ENCODE peak calls at places on chromosomes 7 and 10, in ten cellular contexts. One of them, this sample, is unnamed.
A peak's percentile ranks its signal among the peaks of the same experiment; 100 is the strongest.

GRCh38 chr10:48364659-48365405 is 58.4 kb downstream of the MAPK8 start:
- DNase-seq in lung: no peak
- DNase-seq in HT1080: peak; percentile 52
- DNase-seq in WTC11: no peak
- DNase-seq in left ventricle myocardium inferior: no peak
- DNase-seq in stimulated activated CD4-positive, alpha-beta T cell treated with anti-CD3 and anti-CD28 coated beads, Interleukin-2, amount 100 ng/mL, for 48 hours: no peak
- DNase-seq in IMR-90: peak; percentile 74
- DNase-seq in substantia nigra: no peak
- DNase-seq in psoas muscle: no peak
- DNase-seq in fibroblast of lung: peak; percentile 81
- DNase-seq in this sample: no peak

GRCh38 chr7:70307544-70308106 is 709.4 kb downstream of the AUTS2 start:
- DNase-seq in substantia nigra: no peak
- DNase-seq in psoas muscle: no peak
- DNase-seq in HT1080: no peak
- DNase-seq in stimulated activated CD4-positive, alpha-beta T cell treated with anti-CD3 and anti-CD28 coated beads, Interleukin-2, amount 100 ng/mL, for 48 hours: no peak
- DNase-seq in WTC11: no peak
- DNase-seq in fibroblast of lung: peak; percentile 55
- DNase-seq in lung: no peak
- DNase-seq in left ventricle myocardium inferior: no peak
- DNase-seq in IMR-90: no peak
- DNase-seq in this sample: no peak

GRCh38 chr10:63217120-63217605 is 84.0 kb downstream of the NRBF2 start:
- DNase-seq in substantia nigra: no peak
- DNase-seq in left ventricle myocardium inferior: no peak
- DNase-seq in IMR-90: peak; percentile 77
- DNase-seq in stimulated activated CD4-positive, alpha-beta T cell treated with anti-CD3 and anti-CD28 coated beads, Interleukin-2, amount 100 ng/mL, for 48 hours: no peak
- DNase-seq in fibroblast of lung: peak; percentile 80
- DNase-seq in lung: no peak
- DNase-seq in HT1080: peak; percentile 52
- DNase-seq in WTC11: no peak
- DNase-seq in psoas muscle: no peak
- DNase-seq in this sample: no peak

GRCh38 chr7:2629740-2630681 is 1.8 kb upstream of the TTYH3 start:
- DNase-seq in lung: no peak
- DNase-seq in psoas muscle: peak; percentile 64
- DNase-seq in WTC11: no peak
- DNase-seq in fibroblast of lung: no peak
- DNase-seq in HT1080: peak; percentile 50
- DNase-seq in substantia nigra: peak; percentile 25
- DNase-seq in left ventricle myocardium inferior: no peak
- DNase-seq in stimulated activated CD4-positive, alpha-beta T cell treated with anti-CD3 and anti-CD28 coated beads, Interleukin-2, amount 100 ng/mL, for 48 hours: no peak
- DNase-seq in IMR-90: peak; percentile 39
- DNase-seq in this sample: no peak

GRCh38 chr10:125062244-125063208 is 97.8 kb downstream of the CTBP2 start:
- DNase-seq in lung: no peak
- DNase-seq in psoas muscle: peak; percentile 52
- DNase-seq in left ventricle myocardium inferior: peak; percentile 55
- DNase-seq in stimulated activated CD4-positive, alpha-beta T cell treated with anti-CD3 and anti-CD28 coated beads, Interleukin-2, amount 100 ng/mL, for 48 hours: no peak
- DNase-seq in HT1080: no peak
- DNase-seq in IMR-90: no peak
- DNase-seq in substantia nigra: peak; percentile 55
- DNase-seq in WTC11: no peak
- DNase-seq in fibroblast of lung: peak; percentile 43
- DNase-seq in this sample: no peak

GRCh38 chr10:10515479-10516204 is 502.0 kb upstream of the CELF2 start:
- DNase-seq in WTC11: no peak
- DNase-seq in HT1080: no peak
- DNase-seq in lung: no peak
- DNase-seq in stimulated activated CD4-positive, alpha-beta T cell treated with anti-CD3 and anti-CD28 coated beads, Interleukin-2, amount 100 ng/mL, for 48 hours: no peak
- DNase-seq in substantia nigra: no peak
- DNase-seq in fibroblast of lung: no peak
- DNase-seq in psoas muscle: no peak
- DNase-seq in IMR-90: no peak
- DNase-seq in left ventricle myocardium inferior: no peak
- DNase-seq in this sample: no peak

GRCh38 chr10:97851341-97852001 is 1.8 kb downstream of the GOLGA7B start:
- DNase-seq in substantia nigra: peak; percentile 49
- DNase-seq in fibroblast of lung: no peak
- DNase-seq in left ventricle myocardium inferior: no peak
- DNase-seq in stimulated activated CD4-positive, alpha-beta T cell treated with anti-CD3 and anti-CD28 coated beads, Interleukin-2, amount 100 ng/mL, for 48 hours: no peak
- DNase-seq in psoas muscle: no peak
- DNase-seq in lung: no peak
- DNase-seq in IMR-90: no peak
- DNase-seq in HT1080: no peak
- DNase-seq in WTC11: no peak
- DNase-seq in this sample: no peak

GRCh38 chr7:38731195-38731594 is 100.0 kb upstream of the AMPH start:
- DNase-seq in stimulated activated CD4-positive, alpha-beta T cell treated with anti-CD3 and anti-CD28 coated beads, Interleukin-2, amount 100 ng/mL, for 48 hours: no peak
- DNase-seq in lung: no peak
- DNase-seq in fibroblast of lung: no peak
- DNase-seq in left ventricle myocardium inferior: no peak
- DNase-seq in substantia nigra: no peak
- DNase-seq in WTC11: no peak
- DNase-seq in psoas muscle: no peak
- DNase-seq in HT1080: peak; percentile 17
- DNase-seq in IMR-90: peak; percentile 49
- DNase-seq in this sample: no peak

GRCh38 chr10:101558206-101558605 is 29.9 kb downstream of the POLL start:
- DNase-seq in IMR-90: no peak
- DNase-seq in left ventricle myocardium inferior: no peak
- DNase-seq in WTC11: no peak
- DNase-seq in psoas muscle: no peak
- DNase-seq in fibroblast of lung: no peak
- DNase-seq in HT1080: peak; percentile 52
- DNase-seq in stimulated activated CD4-positive, alpha-beta T cell treated with anti-CD3 and anti-CD28 coated beads, Interleukin-2, amount 100 ng/mL, for 48 hours: no peak
- DNase-seq in substantia nigra: no peak
- DNase-seq in lung: no peak
- DNase-seq in this sample: no peak

GRCh38 chr7:3455826-3456444 is 154.9 kb downstream of the SDK1 start:
- DNase-seq in stimulated activated CD4-positive, alpha-beta T cell treated with anti-CD3 and anti-CD28 coated beads, Interleukin-2, amount 100 ng/mL, for 48 hours: no peak
- DNase-seq in fibroblast of lung: peak; percentile 27
- DNase-seq in substantia nigra: no peak
- DNase-seq in WTC11: no peak
- DNase-seq in left ventricle myocardium inferior: no peak
- DNase-seq in HT1080: peak; percentile 18
- DNase-seq in psoas muscle: no peak
- DNase-seq in lung: no peak
- DNase-seq in IMR-90: peak; percentile 54
- DNase-seq in this sample: no peak

GRCh38 chr10:109902992-109903947 is 20.0 kb downstream of the XPNPEP1 start:
- DNase-seq in psoas muscle: no peak
- DNase-seq in substantia nigra: no peak
- DNase-seq in IMR-90: peak; percentile 59
- DNase-seq in HT1080: peak; percentile 66
- DNase-seq in fibroblast of lung: peak; percentile 40
- DNase-seq in WTC11: no peak
- DNase-seq in left ventricle myocardium inferior: no peak
- DNase-seq in stimulated activated CD4-positive, alpha-beta T cell treated with anti-CD3 and anti-CD28 coated beads, Interleukin-2, amount 100 ng/mL, for 48 hours: no peak
- DNase-seq in lung: no peak
- DNase-seq in this sample: no peak

GRCh38 chr10:96306516-96306915 is 2.3 kb downstream of the DNTT start:
- DNase-seq in lung: no peak
- DNase-seq in psoas muscle: peak; percentile 29
- DNase-seq in IMR-90: no peak
- DNase-seq in substantia nigra: peak; percentile 11
- DNase-seq in left ventricle myocardium inferior: peak; percentile 61
- DNase-seq in fibroblast of lung: no peak
- DNase-seq in stimulated activated CD4-positive, alpha-beta T cell treated with anti-CD3 and anti-CD28 coated beads, Interleukin-2, amount 100 ng/mL, for 48 hours: no peak
- DNase-seq in HT1080: no peak
- DNase-seq in WTC11: no peak
- DNase-seq in this sample: no peak

GRCh38 chr7:155973451-155973997 is 161.3 kb upstream of the SHH start:
- DNase-seq in HT1080: no peak
- DNase-seq in WTC11: no peak
- DNase-seq in fibroblast of lung: no peak
- DNase-seq in left ventricle myocardium inferior: no peak
- DNase-seq in lung: no peak
- DNase-seq in stimulated activated CD4-positive, alpha-beta T cell treated with anti-CD3 and anti-CD28 coated beads, Interleukin-2, amount 100 ng/mL, for 48 hours: no peak
- DNase-seq in IMR-90: no peak
- DNase-seq in psoas muscle: no peak
- DNase-seq in substantia nigra: no peak
- DNase-seq in this sample: no peak

GRCh38 chr7:34748244-34749039 is 90.4 kb downstream of the NPSR1 start:
- DNase-seq in HT1080: peak; percentile 92
- DNase-seq in lung: peak; percentile 90
- DNase-seq in IMR-90: peak; percentile 12
- DNase-seq in fibroblast of lung: peak; percentile 38
- DNase-seq in left ventricle myocardium inferior: peak; percentile 81
- DNase-seq in psoas muscle: peak; percentile 67
- DNase-seq in WTC11: no peak
- DNase-seq in stimulated activated CD4-positive, alpha-beta T cell treated with anti-CD3 and anti-CD28 coated beads, Interleukin-2, amount 100 ng/mL, for 48 hours: no peak
- DNase-seq in substantia nigra: no peak
- DNase-seq in this sample: peak; percentile 95

GRCh38 chr7:98808751-98809460 is 60.9 kb downstream of the TMEM130 start:
- DNase-seq in stimulated activated CD4-positive, alpha-beta T cell treated with anti-CD3 and anti-CD28 coated beads, Interleukin-2, amount 100 ng/mL, for 48 hours: no peak
- DNase-seq in left ventricle myocardium inferior: no peak
- DNase-seq in WTC11: no peak
- DNase-seq in IMR-90: no peak
- DNase-seq in substantia nigra: no peak
- DNase-seq in HT1080: no peak
- DNase-seq in psoas muscle: no peak
- DNase-seq in fibroblast of lung: no peak
- DNase-seq in lung: no peak
- DNase-seq in this sample: no peak

GRCh38 chr7:91434821-91435220 is 170.6 kb downstream of the FZD1 start:
- DNase-seq in fibroblast of lung: no peak
- DNase-seq in lung: no peak
- DNase-seq in HT1080: no peak
- DNase-seq in left ventricle myocardium inferior: no peak
- DNase-seq in stimulated activated CD4-positive, alpha-beta T cell treated with anti-CD3 and anti-CD28 coated beads, Interleukin-2, amount 100 ng/mL, for 48 hours: no peak
- DNase-seq in IMR-90: no peak
- DNase-seq in psoas muscle: no peak
- DNase-seq in WTC11: no peak
- DNase-seq in substantia nigra: no peak
- DNase-seq in this sample: no peak

GRCh38 chr7:33774762-33775523 is 130.4 kb upstream of the BMPER start:
- DNase-seq in lung: peak; percentile 44
- DNase-seq in fibroblast of lung: peak; percentile 95
- DNase-seq in left ventricle myocardium inferior: peak; percentile 46
- DNase-seq in stimulated activated CD4-positive, alpha-beta T cell treated with anti-CD3 and anti-CD28 coated beads, Interleukin-2, amount 100 ng/mL, for 48 hours: no peak
- DNase-seq in IMR-90: peak; percentile 81
- DNase-seq in WTC11: no peak
- DNase-seq in HT1080: no peak
- DNase-seq in psoas muscle: peak; percentile 32
- DNase-seq in substantia nigra: no peak
- DNase-seq in this sample: no peak

GRCh38 chr7:48225101-48225500 is 53.8 kb downstream of the ABCA13 start:
- DNase-seq in left ventricle myocardium inferior: no peak
- DNase-seq in lung: no peak
- DNase-seq in psoas muscle: no peak
- DNase-seq in WTC11: no peak
- DNase-seq in substantia nigra: no peak
- DNase-seq in stimulated activated CD4-positive, alpha-beta T cell treated with anti-CD3 and anti-CD28 coated beads, Interleukin-2, amount 100 ng/mL, for 48 hours: no peak
- DNase-seq in HT1080: no peak
- DNase-seq in fibroblast of lung: no peak
- DNase-seq in IMR-90: no peak
- DNase-seq in this sample: no peak

GRCh38 chr7:100435401-100436304 is 644 bp downstream of the PPP1R35 start:
- DNase-seq in WTC11: peak; percentile 47
- DNase-seq in substantia nigra: no peak
- DNase-seq in psoas muscle: peak; percentile 30
- DNase-seq in HT1080: no peak
- DNase-seq in lung: peak; percentile 51
- DNase-seq in fibroblast of lung: no peak
- DNase-seq in left ventricle myocardium inferior: peak; percentile 29
- DNase-seq in IMR-90: no peak
- DNase-seq in stimulated activated CD4-positive, alpha-beta T cell treated with anti-CD3 and anti-CD28 coated beads, Interleukin-2, amount 100 ng/mL, for 48 hours: peak; percentile 35
- DNase-seq in this sample: peak; percentile 44

GRCh38 chr10:1672001-1672781 is 65.1 kb downstream of the ADARB2 start:
- DNase-seq in psoas muscle: no peak
- DNase-seq in fibroblast of lung: no peak
- DNase-seq in substantia nigra: no peak
- DNase-seq in lung: no peak
- DNase-seq in HT1080: no peak
- DNase-seq in WTC11: no peak
- DNase-seq in left ventricle myocardium inferior: no peak
- DNase-seq in IMR-90: no peak
- DNase-seq in stimulated activated CD4-positive, alpha-beta T cell treated with anti-CD3 and anti-CD28 coated beads, Interleukin-2, amount 100 ng/mL, for 48 hours: no peak
- DNase-seq in this sample: no peak

GRCh38 chr10:43057231-43057711 is 19.6 kb upstream of the RET start:
- DNase-seq in IMR-90: no peak
- DNase-seq in fibroblast of lung: no peak
- DNase-seq in lung: no peak
- DNase-seq in WTC11: peak; percentile 6
- DNase-seq in stimulated activated CD4-positive, alpha-beta T cell treated with anti-CD3 and anti-CD28 coated beads, Interleukin-2, amount 100 ng/mL, for 48 hours: no peak
- DNase-seq in substantia nigra: no peak
- DNase-seq in psoas muscle: peak; percentile 6
- DNase-seq in HT1080: no peak
- DNase-seq in left ventricle myocardium inferior: peak; percentile 4
- DNase-seq in this sample: no peak

GRCh38 chr10:84173543-84173942 is at the start of gene GPR15LG:
- DNase-seq in stimulated activated CD4-positive, alpha-beta T cell treated with anti-CD3 and anti-CD28 coated beads, Interleukin-2, amount 100 ng/mL, for 48 hours: no peak
- DNase-seq in WTC11: no peak
- DNase-seq in fibroblast of lung: no peak
- DNase-seq in psoas muscle: no peak
- DNase-seq in lung: peak; percentile 4
- DNase-seq in substantia nigra: no peak
- DNase-seq in left ventricle myocardium inferior: no peak
- DNase-seq in IMR-90: no peak
- DNase-seq in HT1080: no peak
- DNase-seq in this sample: no peak

GRCh38 chr7:585229-585711 is 65.6 kb upstream of the PDGFA start:
- DNase-seq in left ventricle myocardium inferior: no peak
- DNase-seq in IMR-90: no peak
- DNase-seq in fibroblast of lung: no peak
- DNase-seq in psoas muscle: no peak
- DNase-seq in stimulated activated CD4-positive, alpha-beta T cell treated with anti-CD3 and anti-CD28 coated beads, Interleukin-2, amount 100 ng/mL, for 48 hours: peak; percentile 52
- DNase-seq in lung: no peak
- DNase-seq in WTC11: no peak
- DNase-seq in substantia nigra: no peak
- DNase-seq in HT1080: no peak
- DNase-seq in this sample: no peak

GRCh38 chr10:68261132-68261856 is 29.4 kb upstream of the ATOH7 start:
- DNase-seq in HT1080: peak; percentile 11
- DNase-seq in lung: no peak
- DNase-seq in psoas muscle: no peak
- DNase-seq in IMR-90: no peak
- DNase-seq in substantia nigra: peak; percentile 22
- DNase-seq in stimulated activated CD4-positive, alpha-beta T cell treated with anti-CD3 and anti-CD28 coated beads, Interleukin-2, amount 100 ng/mL, for 48 hours: no peak
- DNase-seq in fibroblast of lung: no peak
- DNase-seq in WTC11: no peak
- DNase-seq in left ventricle myocardium inferior: peak; percentile 76
- DNase-seq in this sample: no peak